ENCODE peak calls at places on chromosomes 11 and 22, in six cellular contexts. One of them, this sample, is unnamed.

GRCh38 chr22:39024923-39025322 is 4.0 kb downstream of the APOBEC3D start:
- DNase-seq in GM23248: no peak
- DNase-seq in Karpas-422: no peak
- DNase-seq in transverse colon: no peak
- DNase-seq in CD4-positive, alpha-beta T cell: peak; percentile 22
- DNase-seq in body of pancreas: no peak
- DNase-seq in this sample: no peak

GRCh38 chr11:79413258-79413657 is 27.6 kb downstream of the TENM4 start:
- DNase-seq in GM23248: peak; percentile 96
- DNase-seq in Karpas-422: no peak
- DNase-seq in transverse colon: peak; percentile 57
- DNase-seq in CD4-positive, alpha-beta T cell: no peak
- DNase-seq in body of pancreas: peak; percentile 55
- DNase-seq in this sample: peak; percentile 98

GRCh38 chr11:134063096-134063495 is 5.8 kb upstream of the JAM3 start:
- DNase-seq in GM23248: no peak
- DNase-seq in Karpas-422: no peak
- DNase-seq in transverse colon: no peak
- DNase-seq in CD4-positive, alpha-beta T cell: no peak
- DNase-seq in body of pancreas: no peak
- DNase-seq in this sample: no peak

GRCh38 chr22:21612858-21613257 is 17.0 kb downstream of the YDJC start:
- DNase-seq in GM23248: no peak
- DNase-seq in Karpas-422: no peak
- DNase-seq in transverse colon: peak; percentile 22
- DNase-seq in CD4-positive, alpha-beta T cell: no peak
- DNase-seq in body of pancreas: no peak
- DNase-seq in this sample: no peak

GRCh38 chr22:40055143-40055926 is 60.6 kb downstream of the FAM83F start:
- DNase-seq in GM23248: no peak
- DNase-seq in Karpas-422: peak; percentile 58
- DNase-seq in transverse colon: no peak
- DNase-seq in CD4-positive, alpha-beta T cell: no peak
- DNase-seq in body of pancreas: no peak
- DNase-seq in this sample: no peak

GRCh38 chr22:18070041-18070440 is 7.7 kb upstream of the PEX26 start:
- DNase-seq in GM23248: no peak
- DNase-seq in Karpas-422: no peak
- DNase-seq in transverse colon: no peak
- DNase-seq in CD4-positive, alpha-beta T cell: no peak
- DNase-seq in body of pancreas: no peak
- DNase-seq in this sample: no peak

GRCh38 chr11:64146036-64146943 is 19.6 kb downstream of the MACROD1 start:
- DNase-seq in GM23248: peak; percentile 59
- DNase-seq in Karpas-422: peak; percentile 92
- DNase-seq in transverse colon: peak; percentile 61
- DNase-seq in CD4-positive, alpha-beta T cell: peak; percentile 54
- DNase-seq in body of pancreas: peak; percentile 75
- DNase-seq in this sample: peak; percentile 98

GRCh38 chr11:100830295-100830694 is 143.2 kb downstream of the ARHGAP42 start:
- DNase-seq in GM23248: no peak
- DNase-seq in Karpas-422: no peak
- DNase-seq in transverse colon: no peak
- DNase-seq in CD4-positive, alpha-beta T cell: no peak
- DNase-seq in body of pancreas: peak; percentile 16
- DNase-seq in this sample: no peak

GRCh38 chr11:45773271-45774022 is 31.5 kb upstream of the SLC35C1 start:
- DNase-seq in GM23248: peak; percentile 60
- DNase-seq in Karpas-422: no peak
- DNase-seq in transverse colon: no peak
- DNase-seq in CD4-positive, alpha-beta T cell: no peak
- DNase-seq in body of pancreas: no peak
- DNase-seq in this sample: no peak

GRCh38 chr22:39522567-39523300 is 2.4 kb downstream of the ATF4 start:
- DNase-seq in GM23248: peak; percentile 92
- DNase-seq in Karpas-422: peak; percentile 78
- DNase-seq in transverse colon: peak; percentile 69
- DNase-seq in CD4-positive, alpha-beta T cell: no peak
- DNase-seq in body of pancreas: peak; percentile 63
- DNase-seq in this sample: peak; percentile 92

GRCh38 chr11:36454991-36455611 is 55.0 kb downstream of the TRAF6 start:
- DNase-seq in GM23248: peak; percentile 55
- DNase-seq in Karpas-422: no peak
- DNase-seq in transverse colon: no peak
- DNase-seq in CD4-positive, alpha-beta T cell: no peak
- DNase-seq in body of pancreas: no peak
- DNase-seq in this sample: peak; percentile 92

GRCh38 chr22:44145544-44145943 is 35.2 kb upstream of the PARVG start:
- DNase-seq in GM23248: no peak
- DNase-seq in Karpas-422: no peak
- DNase-seq in transverse colon: no peak
- DNase-seq in CD4-positive, alpha-beta T cell: no peak
- DNase-seq in body of pancreas: peak; percentile 30
- DNase-seq in this sample: no peak

GRCh38 chr11:8810331-8811301 is 100.4 kb upstream of the AKIP1 start:
- DNase-seq in GM23248: peak; percentile 90
- DNase-seq in Karpas-422: no peak
- DNase-seq in transverse colon: peak; percentile 83
- DNase-seq in CD4-positive, alpha-beta T cell: no peak
- DNase-seq in body of pancreas: peak; percentile 89
- DNase-seq in this sample: peak; percentile 94

GRCh38 chr11:86115542-86116385 is 46.9 kb upstream of the PICALM start:
- DNase-seq in GM23248: peak; percentile 60
- DNase-seq in Karpas-422: no peak
- DNase-seq in transverse colon: no peak
- DNase-seq in CD4-positive, alpha-beta T cell: no peak
- DNase-seq in body of pancreas: no peak
- DNase-seq in this sample: peak; percentile 69

GRCh38 chr22:36334838-36335603 is 52.7 kb downstream of the MYH9 start:
- DNase-seq in GM23248: peak; percentile 85
- DNase-seq in Karpas-422: no peak
- DNase-seq in transverse colon: no peak
- DNase-seq in CD4-positive, alpha-beta T cell: peak; percentile 53
- DNase-seq in body of pancreas: peak; percentile 69
- DNase-seq in this sample: peak; percentile 90

GRCh38 chr11:68373810-68374501 is 61.6 kb downstream of the LRP5 start:
- DNase-seq in GM23248: peak; percentile 50
- DNase-seq in Karpas-422: no peak
- DNase-seq in transverse colon: peak; percentile 58
- DNase-seq in CD4-positive, alpha-beta T cell: no peak
- DNase-seq in body of pancreas: peak; percentile 72
- DNase-seq in this sample: peak; percentile 94

GRCh38 chr11:66958956-66959274 is 732 bp upstream of the PC start:
- DNase-seq in GM23248: peak; percentile 15
- DNase-seq in Karpas-422: no peak
- DNase-seq in transverse colon: no peak
- DNase-seq in CD4-positive, alpha-beta T cell: no peak
- DNase-seq in body of pancreas: no peak
- DNase-seq in this sample: no peak
- H3K27ac ChIP-seq in GM23248: peak overlapping the region; percentile 28
- H3K27ac ChIP-seq in Karpas-422: no peak overlapping the region
- H3K27ac ChIP-seq in transverse colon: peak overlapping the region; percentile 91
- H3K27ac ChIP-seq in CD4-positive, alpha-beta T cell: peak overlapping the region; percentile 33
- H3K27ac ChIP-seq in body of pancreas: peak overlapping the region; percentile 33
- H3K27ac ChIP-seq in this sample: no peak overlapping the region

GRCh38 chr22:23258826-23259170 is 78.5 kb downstream of the BCR start:
- DNase-seq in GM23248: no peak
- DNase-seq in Karpas-422: no peak
- DNase-seq in transverse colon: no peak
- DNase-seq in CD4-positive, alpha-beta T cell: no peak
- DNase-seq in body of pancreas: no peak
- DNase-seq in this sample: no peak

GRCh38 chr22:23255506-23255905 is 75.2 kb downstream of the BCR start:
- DNase-seq in GM23248: no peak
- DNase-seq in Karpas-422: no peak
- DNase-seq in transverse colon: no peak
- DNase-seq in CD4-positive, alpha-beta T cell: no peak
- DNase-seq in body of pancreas: no peak
- DNase-seq in this sample: peak; percentile 3

GRCh38 chr22:23256138-23256932 is 76.0 kb downstream of the BCR start:
- DNase-seq in GM23248: no peak
- DNase-seq in Karpas-422: no peak
- DNase-seq in transverse colon: no peak
- DNase-seq in CD4-positive, alpha-beta T cell: no peak
- DNase-seq in body of pancreas: no peak
- DNase-seq in this sample: peak; percentile 63

GRCh38 chr22:23257889-23258825 is 77.8 kb downstream of the BCR start:
- DNase-seq in GM23248: no peak
- DNase-seq in Karpas-422: no peak
- DNase-seq in transverse colon: no peak
- DNase-seq in CD4-positive, alpha-beta T cell: no peak
- DNase-seq in body of pancreas: no peak
- DNase-seq in this sample: peak; percentile 80

GRCh38 chr22:23256986-23257888 is 76.9 kb downstream of the BCR start:
- DNase-seq in GM23248: peak; percentile 92
- DNase-seq in Karpas-422: no peak
- DNase-seq in transverse colon: peak; percentile 64
- DNase-seq in CD4-positive, alpha-beta T cell: no peak
- DNase-seq in body of pancreas: peak; percentile 19
- DNase-seq in this sample: peak; percentile 95
- H3K27ac ChIP-seq in GM23248: peak overlapping the region; percentile 60
- H3K27ac ChIP-seq in Karpas-422: peak overlapping the region; percentile 68
- H3K27ac ChIP-seq in transverse colon: peak overlapping the region; percentile 75
- H3K27ac ChIP-seq in CD4-positive, alpha-beta T cell: peak overlapping the region; percentile 1
- H3K27ac ChIP-seq in body of pancreas: no peak overlapping the region
- H3K27ac ChIP-seq in this sample: no peak overlapping the region

DNA sequence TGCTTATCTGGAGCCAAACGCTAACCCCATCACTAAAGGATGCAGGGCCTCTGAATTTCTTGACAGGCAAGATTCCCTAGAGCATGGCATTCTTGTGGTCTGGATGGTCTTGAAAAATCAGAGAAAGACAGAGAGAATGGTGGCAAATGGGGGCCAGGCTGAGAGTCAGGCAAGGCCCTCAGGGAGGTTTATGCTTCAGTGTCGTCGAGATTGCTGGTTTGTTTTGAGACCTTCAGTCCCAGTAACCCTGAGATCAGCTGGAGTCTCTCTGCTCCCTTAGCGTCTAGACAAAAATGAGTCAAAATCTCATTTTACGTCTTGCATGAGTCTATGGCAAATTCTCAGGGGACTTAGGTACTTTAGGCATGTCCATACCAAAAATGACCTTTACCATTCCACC is 539.4 kb downstream of the SOX6 start:
- DNase-seq in GM23248: no peak
- DNase-seq in Karpas-422: no peak
- DNase-seq in transverse colon: no peak
- DNase-seq in CD4-positive, alpha-beta T cell: no peak
- DNase-seq in body of pancreas: no peak
- DNase-seq in this sample: no peak
- H3K27ac ChIP-seq in GM23248: peak overlapping the region; percentile 69
- H3K27ac ChIP-seq in Karpas-422: no peak overlapping the region
- H3K27ac ChIP-seq in transverse colon: peak overlapping the region; percentile 74
- H3K27ac ChIP-seq in CD4-positive, alpha-beta T cell: no peak overlapping the region
- H3K27ac ChIP-seq in body of pancreas: no peak overlapping the region
- H3K27ac ChIP-seq in this sample: peak overlapping the region; percentile 99

GRCh38 chr22:23939017-23939357 is 22.0 kb downstream of the GSTT2B start:
- DNase-seq in GM23248: no peak
- DNase-seq in Karpas-422: no peak
- DNase-seq in transverse colon: no peak
- DNase-seq in CD4-positive, alpha-beta T cell: no peak
- DNase-seq in body of pancreas: no peak
- DNase-seq in this sample: no peak
- H3K27ac ChIP-seq in GM23248: no peak overlapping the region
- H3K27ac ChIP-seq in Karpas-422: no peak overlapping the region
- H3K27ac ChIP-seq in transverse colon: no peak overlapping the region
- H3K27ac ChIP-seq in CD4-positive, alpha-beta T cell: no peak overlapping the region
- H3K27ac ChIP-seq in body of pancreas: no peak overlapping the region
- H3K27ac ChIP-seq in this sample: no peak overlapping the region